ENCODE peak calls at places on chromosomes 4 and X, in five cellular contexts. C is uterus, D is MCF 10A, P is K562, E is body of pancreas. S is an unnamed sample.

GRCh38 chrX:25295466-25295865 is 279.7 kb upstream of the ARX start:
- DNase-seq in C (no peak), D (peak), P (no peak), E (no peak), S (no peak)

GRCh38 chrX:47644557-47645091 is 5.7 kb downstream of the ELK1 start:
- DNase-seq in C (no peak), D (peak), P (peak), E (no peak), S (no peak)

GRCh38 chr4:85818700-85819099 is 343.8 kb downstream of the ARHGAP24 start:
- DNase-seq in C (no peak), D (no peak), P (no peak), E (no peak), S (no peak)

GRCh38 chrX:47751670-47752069 is 85.0 kb upstream of the ZNF81 start:
- DNase-seq in C (no peak), D (peak), P (peak), E (peak), S (peak)

GRCh38 chr4:82934441-82934840 is 33.9 kb downstream of the THAP9 start:
- DNase-seq in C (no peak), D (no peak), P (no peak), E (no peak), S (no peak)

GRCh38 chrX:46574941-46575381 is 1.4 kb downstream of the CHST7 start:
- DNase-seq in C (no peak), D (no peak), P (no peak), E (no peak), S (peak)

GRCh38 chr4:7788687-7789425 is 150.8 kb downstream of the AFAP1 start:
- DNase-seq in C (no peak), D (no peak), P (no peak), E (no peak), S (peak)

GRCh38 chr4:101183658-101184373 is 163.5 kb downstream of the PPP3CA start:
- DNase-seq in C (no peak), D (no peak), P (no peak), E (no peak), S (no peak)

GRCh38 chrX:110244951-110245480 is 72.9 kb downstream of the AMMECR1 start:
- DNase-seq in C (no peak), D (no peak), P (no peak), E (no peak), S (no peak)

GRCh38 chrX:9865804-9866471 is 79.7 kb downstream of the SHROOM2 start:
- DNase-seq in C (no peak), D (peak), P (no peak), E (no peak), S (no peak)

GRCh38 chr4:113979157-113979972 is at the start of gene ARSJ:
- DNase-seq in C (peak), D (peak), P (no peak), E (peak), S (peak)

GRCh38 chr4:143294710-143295109 is 42.0 kb upstream of the GAB1 start:
- DNase-seq in C (no peak), D (no peak), P (no peak), E (no peak), S (no peak)

GRCh38 chr4:183424109-183424751 is 20.2 kb upstream of the CDKN2AIP start:
- DNase-seq in C (no peak), D (peak), P (no peak), E (no peak), S (no peak)

GRCh38 chr4:92270908-92271307 is 32.9 kb upstream of the GRID2 start:
- DNase-seq in C (no peak), D (peak), P (no peak), E (no peak), S (no peak)

GRCh38 chr4:8740666-8741395 is 130.8 kb downstream of the HMX1 start:
- DNase-seq in C (no peak), D (no peak), P (no peak), E (no peak), S (no peak)

GRCh38 chr4:34939073-34939472 is 1305.2 kb downstream of the ARAP2 start:
- DNase-seq in C (no peak), D (no peak), P (no peak), E (no peak), S (no peak)

GRCh38 chrX:39563189-39563588 is 534.6 kb downstream of the BCOR start:
- DNase-seq in C (no peak), D (no peak), P (no peak), E (no peak), S (no peak)

DNA sequence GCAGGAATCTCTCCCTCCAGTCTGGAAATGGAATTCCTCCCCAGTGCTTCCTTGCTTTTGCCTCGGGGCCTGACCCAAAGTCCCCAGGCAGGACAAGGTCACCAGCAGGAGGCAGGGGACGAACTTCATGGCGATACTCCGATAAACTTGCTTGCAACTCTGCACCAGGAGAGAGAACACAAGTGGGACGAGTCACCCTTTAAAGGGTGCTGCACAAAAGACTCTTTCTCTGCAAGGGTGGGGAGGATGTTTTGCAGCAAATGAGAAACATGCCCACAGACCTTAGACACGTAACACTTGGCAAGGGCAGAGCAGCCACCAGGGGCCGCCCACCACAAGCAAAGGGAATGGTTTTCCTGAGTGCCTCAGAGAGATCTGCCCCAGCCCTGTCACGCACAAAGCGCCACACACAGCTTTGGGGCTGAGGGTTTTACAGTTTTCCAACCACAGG is at the start of gene FGFBP2:
- DNase-seq in C (no peak), D (peak), P (peak), E (no peak), S (peak)
- TF ChIP-seq CTCF in C (no peak), D (peak), P (peak), E (no peak), S (peak)

GRCh38 chrX:48854898-48855297 is 19.5 kb upstream of the PCSK1N start:
- DNase-seq in C (no peak), D (peak), P (no peak), E (no peak), S (no peak)
- TF ChIP-seq CTCF in C (no peak), D (peak), P (peak), E (no peak), S (no peak)

GRCh38 chr4:54542119-54542438 is 115.7 kb upstream of the KIT start:
- DNase-seq in C (no peak), D (no peak), P (no peak), E (no peak), S (no peak)

GRCh38 chr4:54540931-54541330 is 116.8 kb upstream of the KIT start:
- DNase-seq in C (no peak), D (no peak), P (no peak), E (no peak), S (no peak)

GRCh38 chr4:54541426-54542118 is 116.2 kb upstream of the KIT start:
- DNase-seq in C (no peak), D (no peak), P (peak), E (no peak), S (no peak)

GRCh38 chr4:54542540-54543041 is 115.2 kb upstream of the KIT start:
- DNase-seq in C (no peak), D (no peak), P (peak), E (no peak), S (no peak)

GRCh38 chr4:54539500-54540029 is 118.2 kb upstream of the KIT start:
- DNase-seq in C (no peak), D (peak), P (peak), E (peak), S (peak)
- TF ChIP-seq CTCF in C (no peak), D (no peak), P (no peak), E (no peak), S (peak)

GRCh38 chr4:25308761-25309160 is 3.8 kb upstream of the ZCCHC4 start:
- DNase-seq in C (no peak), D (no peak), P (no peak), E (no peak), S (no peak)

GRCh38 chr4:25310825-25311210 is 1.8 kb upstream of the ZCCHC4 start:
- DNase-seq in C (no peak), D (no peak), P (no peak), E (no peak), S (no peak)

GRCh38 chr4:25310066-25310824 is 2.3 kb upstream of the ZCCHC4 start:
- DNase-seq in C (no peak), D (no peak), P (no peak), E (no peak), S (no peak)

GRCh38 chr4:25313194-25313895 is 771 bp downstream of the ZCCHC4 start:
- DNase-seq in C (no peak), D (peak), P (no peak), E (no peak), S (no peak)

DNA sequence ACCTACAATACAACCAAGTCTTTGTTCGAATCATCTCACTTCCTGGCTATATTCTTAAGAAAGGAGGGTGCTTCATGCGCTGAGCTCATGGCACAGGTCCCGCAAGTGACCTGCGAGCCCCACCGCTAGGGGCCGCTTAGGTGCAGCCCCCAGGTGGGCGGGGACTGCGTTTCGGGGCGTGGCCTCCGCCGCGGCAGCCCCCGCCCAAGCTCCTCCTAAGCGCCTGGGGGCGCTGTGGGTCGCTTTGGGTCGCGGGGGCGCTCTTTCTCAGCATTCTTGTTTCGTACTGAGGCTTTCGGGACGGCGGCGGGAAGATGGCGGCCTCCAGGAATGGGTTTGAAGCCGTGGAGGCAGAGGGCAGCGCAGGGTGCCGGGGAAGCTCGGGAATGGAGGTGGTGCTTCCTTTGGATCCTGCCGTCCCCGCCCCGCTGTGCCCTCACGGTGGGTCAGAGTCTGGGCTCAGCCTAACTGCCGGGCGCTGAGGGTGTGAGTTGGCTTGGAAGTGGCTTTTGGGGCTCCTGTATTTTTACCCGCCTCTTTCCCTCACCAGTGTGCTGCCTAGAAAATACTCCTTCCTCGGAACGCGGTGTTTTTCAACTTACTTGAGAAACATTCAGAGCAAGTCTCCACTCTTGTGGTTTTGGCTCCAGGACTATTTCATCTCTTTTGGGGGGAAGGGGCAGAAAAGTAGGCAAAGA is at the start of gene ZCCHC4:
- DNase-seq in C (peak), D (peak), P (peak), E (peak), S (peak)
- TF ChIP-seq CTCF in C (peak), D (peak), P (peak), E (peak), S (peak)

GRCh38 chrX:153853180-153853901 is 23.0 kb upstream of the PDZD4 start:
- DNase-seq in C (no peak), D (no peak), P (peak), E (no peak), S (no peak)

GRCh38 chrX:153851981-153852380 is 21.6 kb upstream of the PDZD4 start:
- DNase-seq in C (no peak), D (no peak), P (no peak), E (no peak), S (no peak)

GRCh38 chrX:153857348-153857903 is 27.1 kb upstream of the PDZD4 start:
- DNase-seq in C (no peak), D (no peak), P (peak), E (no peak), S (no peak)

GRCh38 chrX:153853902-153854267 is 23.5 kb upstream of the PDZD4 start:
- DNase-seq in C (no peak), D (no peak), P (no peak), E (no peak), S (no peak)

GRCh38 chrX:153854702-153855101 is 24.4 kb upstream of the PDZD4 start:
- DNase-seq in C (no peak), D (no peak), P (no peak), E (no peak), S (no peak)
- TF ChIP-seq CTCF in C (no peak), D (no peak), P (no peak), E (no peak), S (no peak)

GRCh38 chr4:44725861-44726820 is at the start of gene GNPDA2:
- DNase-seq in C (peak), D (peak), P (peak), E (peak), S (peak)
- TF ChIP-seq CTCF in C (peak), D (no peak), P (peak), E (peak), S (no peak)

DNA sequence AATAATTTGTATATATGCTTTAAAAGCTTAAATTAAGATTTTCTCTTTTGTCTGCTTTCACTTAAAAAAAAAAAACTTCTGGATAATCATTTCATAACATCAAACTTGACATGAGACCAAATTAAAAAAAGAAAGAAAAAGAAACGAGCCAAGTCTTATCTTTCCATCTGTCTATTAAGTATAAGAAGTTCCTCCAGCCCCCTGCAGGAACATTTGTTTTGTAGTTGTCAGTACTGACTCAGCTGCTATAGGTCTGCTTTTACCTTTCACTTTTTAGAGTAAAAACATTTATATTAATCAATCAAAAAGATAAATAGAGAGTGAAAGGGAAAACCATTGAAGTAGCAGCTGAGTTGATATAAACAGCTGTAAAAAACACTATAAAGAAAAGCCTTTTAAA is 46.2 kb downstream of the CCDC158 start:
- DNase-seq in C (no peak), D (peak), P (no peak), E (no peak), S (no peak)
- TF ChIP-seq CTCF in C (no peak), D (no peak), P (no peak), E (no peak), S (no peak)

DNA sequence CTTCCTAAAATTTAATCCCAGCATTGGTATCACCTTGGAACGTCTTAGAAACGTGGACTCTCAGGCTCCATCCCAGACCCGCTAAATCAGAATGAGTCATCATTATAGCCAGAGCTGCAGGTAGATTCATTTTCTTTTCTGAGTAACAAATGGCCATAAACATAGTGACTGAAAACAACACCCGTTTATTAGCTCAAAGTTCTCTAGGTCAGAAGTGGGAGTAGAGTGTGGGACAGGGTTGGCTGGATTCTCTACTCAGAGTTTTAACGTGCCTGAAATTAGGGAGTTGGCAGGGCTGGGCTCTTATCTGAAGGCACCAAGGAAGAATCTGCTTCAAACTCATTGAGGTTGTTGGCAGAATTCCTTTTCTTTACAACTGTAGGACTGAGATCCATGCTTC is 101.8 kb upstream of the C1QTNF7 start:
- DNase-seq in C (no peak), D (peak), P (no peak), E (no peak), S (no peak)
- TF ChIP-seq CTCF in C (no peak), D (no peak), P (no peak), E (no peak), S (no peak)

S was measured in thyroid gland.